ENCODE peak calls at places on chromosome 11, in ten cellular contexts. K, B, C, H, O, S, E, N, U and Y are unnamed samples.

GRCh38 chr11:35146074-35146521 is 7.1 kb downstream of the CD44 start:
- DNase-seq in K (no peak), B (no peak), C (no peak), H (no peak), O (no peak), S (no peak), E (no peak), N (no peak), U (no peak), Y (no peak)

GRCh38 chr11:103327721-103328120 is 218.5 kb downstream of the DYNC2H1 start:
- DNase-seq in K (peak; percentile 40), B (no peak), C (no peak), H (no peak), O (no peak), S (no peak), E (no peak), N (no peak), U (no peak), Y (no peak)

GRCh38 chr11:67344264-67344663 is 9.1 kb downstream of the POLD4 start:
- DNase-seq in K (no peak), B (no peak), C (no peak), H (no peak), O (no peak), S (no peak), E (no peak), N (no peak), U (no peak), Y (no peak)

GRCh38 chr11:35138949-35139881 is at the start of gene CD44:
- DNase-seq in K (peak; percentile 85), B (peak; percentile 89), C (peak; percentile 59), H (peak; percentile 94), O (peak; percentile 89), S (peak; percentile 93), E (no peak), N (peak; percentile 14), U (no peak), Y (peak; percentile 50)

GRCh38 chr11:120332822-120333716 is 3.1 kb upstream of the ARHGEF12 start:
- DNase-seq in K (no peak), B (peak; percentile 87), C (no peak), H (no peak), O (no peak), S (no peak), E (no peak), N (no peak), U (no peak), Y (peak; percentile 45)

GRCh38 chr11:43735931-43736330 is 55.4 kb downstream of the HSD17B12 start:
- DNase-seq in K (no peak), B (peak; percentile 76), C (no peak), H (no peak), O (no peak), S (no peak), E (no peak), N (no peak), U (no peak), Y (no peak)

GRCh38 chr11:122108192-122108799 is 7.7 kb downstream of the BLID start:
- DNase-seq in K (peak; percentile 51), B (no peak), C (peak; percentile 71), H (no peak), O (no peak), S (no peak), E (no peak), N (peak; percentile 53), U (no peak), Y (peak; percentile 73)

GRCh38 chr11:77506857-77507256 is 33.0 kb upstream of the PAK1 start:
- DNase-seq in K (no peak), B (no peak), C (no peak), H (no peak), O (no peak), S (no peak), E (no peak), N (no peak), U (no peak), Y (peak; percentile 51)

GRCh38 chr11:73085189-73085875 is 56.8 kb downstream of the FCHSD2 start:
- DNase-seq in K (no peak), B (peak; percentile 17), C (no peak), H (no peak), O (no peak), S (no peak), E (no peak), N (no peak), U (no peak), Y (peak; percentile 27)

GRCh38 chr11:65208785-65209710 is 27.3 kb downstream of the CAPN1 start:
- DNase-seq in K (no peak), B (no peak), C (no peak), H (peak; percentile 34), O (peak; percentile 29), S (peak; percentile 52), E (no peak), N (no peak), U (no peak), Y (no peak)

GRCh38 chr11:131533164-131533563 is 162.7 kb downstream of the NTM start:
- DNase-seq in K (no peak), B (no peak), C (no peak), H (no peak), O (no peak), S (no peak), E (no peak), N (no peak), U (no peak), Y (no peak)

GRCh38 chr11:473975-474785 is 24.1 kb downstream of the PTDSS2 start:
- DNase-seq in K (no peak), B (no peak), C (no peak), H (no peak), O (no peak), S (no peak), E (no peak), N (no peak), U (no peak), Y (no peak)

GRCh38 chr11:3841426-3842304 is 906 bp upstream of the RHOG start:
- DNase-seq in K (peak; percentile 85), B (peak; percentile 81), C (peak; percentile 86), H (no peak), O (peak; percentile 95), S (peak; percentile 90), E (peak; percentile 77), N (peak; percentile 79), U (peak; percentile 61), Y (peak; percentile 92)

GRCh38 chr11:82682003-82682751 is 51.5 kb downstream of the FAM181B start:
- DNase-seq in K (peak; percentile 80), B (peak; percentile 78), C (peak; percentile 73), H (no peak), O (no peak), S (no peak), E (no peak), N (no peak), U (peak; percentile 29), Y (peak; percentile 78)